ENCODE peak calls at places on chromosomes 4 and X, in eight cellular contexts. Q is lower lobe of right lung, G is fibroblast of pulmonary artery, A is uterus, K is astrocyte of the cerebellum, P is OCI-LY7, Y is suprapubic skin, N is K562. W is an unnamed sample.

GRCh38 chr4:126386512-126386911 is 1071.8 kb downstream of the FAT4 start:
- DNase-seq in Q (no peak), G (no peak), A (no peak), K (peak), P (no peak), Y (no peak), N (no peak), W (no peak)

GRCh38 chrX:142663330-142664095 is 362.2 kb upstream of the SPANXN4 start:
- DNase-seq in Q (no peak), G (no peak), A (no peak), K (no peak), P (no peak), Y (no peak), N (no peak), W (no peak)

GRCh38 chr4:6781113-6781512 is 1.4 kb upstream of the KIAA0232 start:
- DNase-seq in Q (no peak), G (no peak), A (peak), K (no peak), P (no peak), Y (no peak), N (no peak), W (no peak)

GRCh38 chrX:131595120-131595519 is 51.2 kb downstream of the OR13H1 start:
- DNase-seq in Q (no peak), G (peak), A (no peak), K (no peak), P (no peak), Y (no peak), N (no peak), W (no peak)

GRCh38 chr4:86155766-86156165 is 204.1 kb downstream of the MAPK10 start:
- DNase-seq in Q (no peak), G (no peak), A (no peak), K (no peak), P (no peak), Y (no peak), N (no peak), W (no peak)

GRCh38 chrX:14932136-14932535 is 58.9 kb downstream of the MOSPD2 start:
- DNase-seq in Q (no peak), G (no peak), A (no peak), K (no peak), P (no peak), Y (no peak), N (no peak), W (no peak)

GRCh38 chr4:94635172-94635571 is 122.6 kb upstream of the BMPR1B start:
- DNase-seq in Q (no peak), G (peak), A (no peak), K (no peak), P (no peak), Y (no peak), N (no peak), W (no peak)

GRCh38 chr4:67684839-67685531 is 16.0 kb downstream of the UBA6 start:
- DNase-seq in Q (no peak), G (no peak), A (no peak), K (no peak), P (no peak), Y (no peak), N (no peak), W (no peak)

GRCh38 chrX:10556405-10556804 is 64.0 kb downstream of the MID1 start:
- DNase-seq in Q (no peak), G (no peak), A (no peak), K (no peak), P (no peak), Y (no peak), N (no peak), W (no peak)

GRCh38 chr4:75158451-75158850 is 225.5 kb downstream of the PARM1 start:
- DNase-seq in Q (no peak), G (no peak), A (no peak), K (no peak), P (no peak), Y (no peak), N (no peak), W (no peak)

GRCh38 chrX:17854521-17854920 is 6.6 kb downstream of the RAI2 start:
- DNase-seq in Q (no peak), G (no peak), A (no peak), K (no peak), P (no peak), Y (no peak), N (no peak), W (no peak)

GRCh38 chrX:70664726-70665125 is 220.1 kb downstream of the DLG3 start:
- DNase-seq in Q (no peak), G (peak), A (no peak), K (peak), P (peak), Y (no peak), N (no peak), W (no peak)

GRCh38 chr4:182917182-182918043 is at the start of gene DCTD:
- DNase-seq in Q (peak), G (peak), A (peak), K (no peak), P (peak), Y (no peak), N (peak), W (no peak)

GRCh38 chrX:22628275-22628674 is 355.6 kb downstream of the CBLL2 start:
- DNase-seq in Q (no peak), G (no peak), A (no peak), K (no peak), P (no peak), Y (no peak), N (no peak), W (no peak)

GRCh38 chr4:179415842-179416223 is 1973.6 kb upstream of the AGA start:
- DNase-seq in Q (no peak), G (no peak), A (no peak), K (no peak), P (no peak), Y (no peak), N (no peak), W (no peak)

GRCh38 chrX:332916-333610 is 14.5 kb upstream of the GTPBP6 start:
- DNase-seq in Q (peak), G (no peak), A (no peak), K (no peak), P (no peak), Y (no peak), N (no peak), W (no peak)

GRCh38 chr4:83251074-83251835 is 33.3 kb downstream of the COQ2 start:
- DNase-seq in Q (no peak), G (no peak), A (no peak), K (no peak), P (no peak), Y (no peak), N (no peak), W (no peak)

DNA sequence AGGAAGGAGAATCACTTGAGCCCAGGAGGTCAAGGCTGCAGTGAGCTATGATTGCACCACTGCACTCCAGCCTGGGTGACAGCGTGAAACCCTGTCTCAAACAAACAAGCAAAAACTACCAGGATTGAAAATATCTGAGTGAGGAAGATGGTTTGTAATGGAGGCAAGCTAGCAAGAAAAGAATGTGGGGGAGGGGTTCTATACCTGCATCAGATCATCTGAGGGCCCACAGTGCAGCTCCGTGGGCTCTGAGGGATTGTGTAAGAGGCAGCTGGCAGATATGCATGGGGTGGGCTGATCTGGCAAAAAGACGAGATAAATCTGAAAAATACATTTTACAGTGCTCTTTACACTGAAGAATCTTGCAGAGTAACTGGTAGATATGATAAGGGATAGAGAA is 28.9 kb upstream of the CHRNA9 start:
- DNase-seq in Q (no peak), G (no peak), A (no peak), K (no peak), P (peak), Y (no peak), N (no peak), W (no peak)
- H3K4me3 ChIP-seq in Q (no peak), G (no peak), A (no peak), K (no peak), P (peak), Y (no peak), N (no peak), W (no peak)

GRCh38 chr4:120056249-120056648 is 10.4 kb downstream of the MAD2L1 start:
- DNase-seq in Q (no peak), G (peak), A (no peak), K (no peak), P (no peak), Y (no peak), N (no peak), W (no peak)
- TF ChIP-seq CTCF in Q (no peak), G (peak), A (peak), K (no peak), P (peak), Y (no peak), N (no peak), W (no peak)

GRCh38 chrX:49199906-49200771 is at the start of gene SYP:
- DNase-seq in Q (peak), G (peak), A (peak), K (peak), P (peak), Y (peak), N (peak), W (peak)
- H3K4me3 ChIP-seq in Q (peak), G (peak), A (no peak), K (peak), P (peak), Y (peak), N (peak), W (peak)

DNA sequence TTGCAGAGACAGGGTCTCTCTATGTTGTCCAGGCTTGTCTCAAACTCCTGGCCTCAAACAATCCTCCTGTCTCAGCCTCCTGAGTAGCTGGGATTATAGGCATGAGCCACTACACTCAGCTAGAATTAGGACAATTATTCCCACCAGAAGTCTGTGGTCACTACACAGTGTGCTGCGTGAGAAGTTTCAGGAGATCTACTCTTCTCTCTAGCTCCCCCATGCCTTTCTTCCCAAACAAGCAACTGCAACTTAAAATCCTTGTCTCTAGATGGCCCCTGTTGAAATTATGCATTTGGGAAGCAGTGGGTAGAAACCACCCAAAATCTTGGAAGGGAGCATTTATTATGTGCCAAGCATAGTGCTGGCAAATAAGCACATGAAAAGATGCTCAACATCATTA is 21.1 kb upstream of the MAP7D3 start:
- DNase-seq in Q (no peak), G (no peak), A (no peak), K (no peak), P (no peak), Y (no peak), N (no peak), W (no peak)
- TF ChIP-seq CTCF in Q (no peak), G (peak), A (no peak), K (peak), P (peak), Y (no peak), N (no peak), W (peak)

DNA sequence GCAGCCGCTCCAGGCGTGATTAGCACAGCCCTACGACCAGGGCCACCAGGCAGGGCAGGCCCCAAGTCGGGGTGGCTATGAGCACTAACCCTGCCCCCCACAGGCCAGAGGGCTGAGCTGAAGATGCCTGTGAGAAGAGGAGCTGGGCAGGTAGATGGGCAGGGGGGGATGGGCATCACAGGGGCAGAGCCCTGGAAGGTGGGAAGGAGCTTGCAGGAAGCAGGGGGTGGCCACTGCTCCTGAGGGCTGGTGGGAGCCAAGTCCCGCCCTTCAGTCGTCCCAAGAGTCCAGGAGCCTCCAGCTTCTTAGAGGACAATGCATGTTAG is 7.3 kb upstream of the MXD4 start:
- DNase-seq in Q (no peak), G (no peak), A (no peak), K (no peak), P (no peak), Y (no peak), N (no peak), W (no peak)
- H3K4me3 ChIP-seq in Q (no peak), G (no peak), A (no peak), K (no peak), P (no peak), Y (no peak), N (no peak), W (no peak)

GRCh38 chrX:26914232-26914631 is 548.9 kb downstream of the PPP4R3C start:
- DNase-seq in Q (no peak), G (no peak), A (no peak), K (no peak), P (no peak), Y (no peak), N (no peak), W (no peak)

GRCh38 chrX:26922278-26922677 is 540.9 kb downstream of the PPP4R3C start:
- DNase-seq in Q (no peak), G (peak), A (no peak), K (no peak), P (no peak), Y (no peak), N (no peak), W (no peak)

GRCh38 chrX:26915064-26915463 is 548.1 kb downstream of the PPP4R3C start:
- DNase-seq in Q (no peak), G (no peak), A (no peak), K (no peak), P (no peak), Y (no peak), N (no peak), W (no peak)

DNA sequence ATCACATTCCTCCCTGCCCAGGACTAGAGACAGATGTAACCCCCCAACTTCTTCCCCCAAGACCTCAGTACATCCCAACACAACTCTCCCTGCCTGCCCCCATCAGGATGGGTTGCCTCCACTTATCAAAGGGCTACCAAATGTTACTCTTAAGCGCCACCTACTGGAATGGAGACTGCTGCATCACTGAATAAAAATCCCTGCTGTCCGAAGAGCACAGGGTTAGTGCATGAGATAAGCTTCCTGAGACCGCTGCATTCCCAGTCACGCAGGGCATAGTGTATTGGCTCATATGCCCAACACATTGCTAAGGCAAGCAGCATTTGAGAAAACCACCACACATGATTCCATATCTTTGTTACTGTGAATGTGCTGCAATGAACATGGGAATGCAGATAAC is 544.5 kb downstream of the PPP4R3C start:
- DNase-seq in Q (no peak), G (peak), A (no peak), K (no peak), P (peak), Y (no peak), N (no peak), W (no peak)
- TF ChIP-seq CTCF in Q (no peak), G (peak), A (no peak), K (peak), P (peak), Y (no peak), N (no peak), W (peak)

GRCh38 chr4:120923201-120923522 is 636 bp upstream of the PRDM5 start:
- DNase-seq in Q (no peak), G (no peak), A (no peak), K (peak), P (no peak), Y (no peak), N (no peak), W (no peak)
- H3K4me3 ChIP-seq in Q (peak), G (peak), A (peak), K (peak), P (no peak), Y (peak), N (no peak), W (peak)

GRCh38 chrX:123189318-123189717 is 5.2 kb downstream of the GRIA3 start:
- DNase-seq in Q (no peak), G (no peak), A (no peak), K (no peak), P (no peak), Y (no peak), N (no peak), W (no peak)
- TF ChIP-seq CTCF in Q (no peak), G (no peak), A (no peak), K (no peak), P (no peak), Y (no peak), N (no peak), W (no peak)

GRCh38 chrX:1593286-1594271 is 2.2 kb downstream of the AKAP17A start:
- DNase-seq in Q (no peak), G (no peak), A (no peak), K (no peak), P (no peak), Y (peak), N (no peak), W (no peak)
- H3K4me3 ChIP-seq in Q (peak), G (peak), A (peak), K (peak), P (peak), Y (peak), N (peak), W (no peak)

W was measured in retinal pigment epithelial cell.